ENCODE peak calls at places on chromosome 1, in ten cellular contexts. One of them, this sample, is unnamed.

GRCh38 chr1:75615664-75616435 is 4.9 kb upstream of the SLC44A5 start:
- DNase-seq in HCT116: no peak
- DNase-seq in body of pancreas: peak; percentile 60
- DNase-seq in heart left ventricle: peak; percentile 7
- DNase-seq in H54: peak; percentile 40
- DNase-seq in IMR-90: peak; percentile 21
- DNase-seq in NB4: no peak
- DNase-seq in suprapubic skin: no peak
- DNase-seq in GM12892: peak; percentile 28
- DNase-seq in Peyer's patch: peak; percentile 46
- DNase-seq in this sample: peak; percentile 46

GRCh38 chr1:239898067-239898730 is 193.5 kb upstream of the FMN2 start:
- DNase-seq in H54: peak; percentile 63
- DNase-seq in body of pancreas: peak; percentile 89
- DNase-seq in GM12892: peak; percentile 33
- DNase-seq in Peyer's patch: peak; percentile 62
- DNase-seq in heart left ventricle: peak; percentile 67
- DNase-seq in suprapubic skin: peak; percentile 73
- DNase-seq in NB4: peak; percentile 78
- DNase-seq in HCT116: peak; percentile 24
- DNase-seq in IMR-90: peak; percentile 75
- DNase-seq in this sample: peak; percentile 46

GRCh38 chr1:1033731-1034437 is 14.0 kb downstream of the AGRN start:
- DNase-seq in HCT116: no peak
- DNase-seq in body of pancreas: no peak
- DNase-seq in suprapubic skin: no peak
- DNase-seq in NB4: peak; percentile 51
- DNase-seq in Peyer's patch: no peak
- DNase-seq in IMR-90: no peak
- DNase-seq in heart left ventricle: no peak
- DNase-seq in H54: no peak
- DNase-seq in GM12892: no peak
- DNase-seq in this sample: no peak

GRCh38 chr1:9852410-9853301 is 28.9 kb upstream of the CLSTN1 start:
- DNase-seq in suprapubic skin: no peak
- DNase-seq in GM12892: no peak
- DNase-seq in IMR-90: peak; percentile 59
- DNase-seq in Peyer's patch: no peak
- DNase-seq in heart left ventricle: no peak
- DNase-seq in NB4: no peak
- DNase-seq in H54: no peak
- DNase-seq in body of pancreas: peak; percentile 25
- DNase-seq in HCT116: no peak
- DNase-seq in this sample: no peak

GRCh38 chr1:64526312-64526711 is 56.4 kb downstream of the CACHD1 start:
- DNase-seq in heart left ventricle: no peak
- DNase-seq in IMR-90: no peak
- DNase-seq in Peyer's patch: no peak
- DNase-seq in body of pancreas: no peak
- DNase-seq in GM12892: no peak
- DNase-seq in suprapubic skin: no peak
- DNase-seq in HCT116: no peak
- DNase-seq in NB4: no peak
- DNase-seq in H54: no peak
- DNase-seq in this sample: no peak

GRCh38 chr1:180502361-180503273 is at the start of gene ACBD6:
- DNase-seq in suprapubic skin: peak; percentile 87
- DNase-seq in heart left ventricle: peak; percentile 82
- DNase-seq in H54: peak; percentile 75
- DNase-seq in Peyer's patch: peak; percentile 90
- DNase-seq in GM12892: peak; percentile 68
- DNase-seq in NB4: peak; percentile 93
- DNase-seq in HCT116: peak; percentile 74
- DNase-seq in body of pancreas: peak; percentile 86
- DNase-seq in IMR-90: peak; percentile 83
- DNase-seq in this sample: peak; percentile 64

GRCh38 chr1:165592945-165593823 is 37.9 kb upstream of the MGST3 start:
- DNase-seq in suprapubic skin: peak; percentile 81
- DNase-seq in heart left ventricle: peak; percentile 54
- DNase-seq in body of pancreas: peak; percentile 89
- DNase-seq in NB4: peak; percentile 76
- DNase-seq in HCT116: peak; percentile 74
- DNase-seq in H54: peak; percentile 44
- DNase-seq in GM12892: peak; percentile 13
- DNase-seq in Peyer's patch: no peak
- DNase-seq in IMR-90: peak; percentile 76
- DNase-seq in this sample: peak; percentile 27

GRCh38 chr1:46413596-46413985 is 19.5 kb downstream of the FAAH start:
- DNase-seq in suprapubic skin: no peak
- DNase-seq in NB4: peak; percentile 62
- DNase-seq in H54: no peak
- DNase-seq in IMR-90: no peak
- DNase-seq in body of pancreas: no peak
- DNase-seq in Peyer's patch: no peak
- DNase-seq in heart left ventricle: no peak
- DNase-seq in GM12892: peak; percentile 51
- DNase-seq in HCT116: no peak
- DNase-seq in this sample: peak; percentile 67

GRCh38 chr1:19074902-19075721 is 118.6 kb upstream of the IFFO2 start:
- DNase-seq in NB4: no peak
- DNase-seq in IMR-90: no peak
- DNase-seq in HCT116: no peak
- DNase-seq in Peyer's patch: no peak
- DNase-seq in H54: no peak
- DNase-seq in body of pancreas: peak; percentile 75
- DNase-seq in GM12892: no peak
- DNase-seq in heart left ventricle: no peak
- DNase-seq in suprapubic skin: no peak
- DNase-seq in this sample: no peak
- TF ChIP-seq POLR2A in NB4: no peak
- TF ChIP-seq POLR2A in IMR-90: no peak
- TF ChIP-seq POLR2A in HCT116: no peak
- TF ChIP-seq POLR2A in Peyer's patch: no peak
- TF ChIP-seq POLR2A in H54: no peak
- TF ChIP-seq POLR2A in body of pancreas: no peak
- TF ChIP-seq POLR2A in GM12892: no peak
- TF ChIP-seq POLR2A in heart left ventricle: no peak
- TF ChIP-seq POLR2A in suprapubic skin: no peak
- TF ChIP-seq POLR2A in this sample: no peak

GRCh38 chr1:208235983-208236761 is 8.0 kb downstream of the PLXNA2 start:
- DNase-seq in HCT116: no peak
- DNase-seq in IMR-90: peak; percentile 71
- DNase-seq in GM12892: no peak
- DNase-seq in NB4: no peak
- DNase-seq in H54: no peak
- DNase-seq in Peyer's patch: peak; percentile 75
- DNase-seq in suprapubic skin: peak; percentile 62
- DNase-seq in body of pancreas: peak; percentile 53
- DNase-seq in heart left ventricle: peak; percentile 55
- DNase-seq in this sample: no peak
- TF ChIP-seq POLR2A in HCT116: no peak
- TF ChIP-seq POLR2A in IMR-90: no peak
- TF ChIP-seq POLR2A in GM12892: no peak
- TF ChIP-seq POLR2A in NB4: no peak
- TF ChIP-seq POLR2A in H54: no peak
- TF ChIP-seq POLR2A in Peyer's patch: peak; percentile 71
- TF ChIP-seq POLR2A in suprapubic skin: no peak
- TF ChIP-seq POLR2A in body of pancreas: no peak
- TF ChIP-seq POLR2A in heart left ventricle: no peak
- TF ChIP-seq POLR2A in this sample: no peak

DNA sequence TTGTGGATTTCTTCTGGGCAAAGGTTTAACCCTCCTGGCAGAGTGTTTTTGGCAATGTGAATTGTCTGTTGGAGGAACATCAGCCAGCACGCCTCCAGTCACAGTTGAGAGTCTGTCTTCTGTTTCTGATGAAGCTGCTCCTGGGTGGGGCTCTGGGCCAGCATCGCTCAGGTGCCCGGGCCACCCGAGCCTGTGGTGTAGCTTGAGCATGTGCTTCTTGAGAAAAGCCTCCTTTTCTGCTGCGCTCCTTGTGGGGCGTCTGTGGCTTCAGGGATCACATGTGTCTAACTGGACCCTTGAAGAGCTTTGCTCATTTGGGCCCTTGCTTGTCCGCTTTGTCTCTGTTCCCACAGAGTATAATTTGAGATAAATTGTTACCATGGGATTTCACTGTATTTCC is 7.2 kb downstream of the RER1 start:
- DNase-seq in suprapubic skin: no peak
- DNase-seq in NB4: no peak
- DNase-seq in heart left ventricle: no peak
- DNase-seq in GM12892: no peak
- DNase-seq in Peyer's patch: no peak
- DNase-seq in body of pancreas: no peak
- DNase-seq in HCT116: no peak
- DNase-seq in H54: no peak
- DNase-seq in IMR-90: no peak
- DNase-seq in this sample: no peak
- TF ChIP-seq POLR2A in suprapubic skin: no peak
- TF ChIP-seq POLR2A in NB4: no peak
- TF ChIP-seq POLR2A in heart left ventricle: no peak
- TF ChIP-seq POLR2A in GM12892: no peak
- TF ChIP-seq POLR2A in Peyer's patch: no peak
- TF ChIP-seq POLR2A in body of pancreas: no peak
- TF ChIP-seq POLR2A in HCT116: no peak
- TF ChIP-seq POLR2A in H54: no peak
- TF ChIP-seq POLR2A in IMR-90: no peak
- TF ChIP-seq POLR2A in this sample: no peak

GRCh38 chr1:60894121-60894520 is 188.2 kb upstream of the NFIA start:
- DNase-seq in IMR-90: no peak
- DNase-seq in NB4: no peak
- DNase-seq in body of pancreas: no peak
- DNase-seq in GM12892: no peak
- DNase-seq in HCT116: no peak
- DNase-seq in Peyer's patch: no peak
- DNase-seq in H54: no peak
- DNase-seq in suprapubic skin: no peak
- DNase-seq in heart left ventricle: no peak
- DNase-seq in this sample: no peak

GRCh38 chr1:60897003-60897402 is 185.4 kb upstream of the NFIA start:
- DNase-seq in heart left ventricle: peak; percentile 18
- DNase-seq in IMR-90: no peak
- DNase-seq in NB4: no peak
- DNase-seq in GM12892: no peak
- DNase-seq in suprapubic skin: no peak
- DNase-seq in H54: no peak
- DNase-seq in HCT116: no peak
- DNase-seq in Peyer's patch: no peak
- DNase-seq in body of pancreas: no peak
- DNase-seq in this sample: no peak

GRCh38 chr1:60898413-60898812 is 183.9 kb upstream of the NFIA start:
- DNase-seq in H54: no peak
- DNase-seq in Peyer's patch: no peak
- DNase-seq in GM12892: no peak
- DNase-seq in IMR-90: no peak
- DNase-seq in heart left ventricle: no peak
- DNase-seq in suprapubic skin: no peak
- DNase-seq in HCT116: no peak
- DNase-seq in NB4: no peak
- DNase-seq in body of pancreas: no peak
- DNase-seq in this sample: no peak

GRCh38 chr1:60893111-60893510 is 189.2 kb upstream of the NFIA start:
- DNase-seq in IMR-90: no peak
- DNase-seq in heart left ventricle: no peak
- DNase-seq in Peyer's patch: no peak
- DNase-seq in suprapubic skin: no peak
- DNase-seq in body of pancreas: no peak
- DNase-seq in GM12892: no peak
- DNase-seq in HCT116: no peak
- DNase-seq in H54: no peak
- DNase-seq in NB4: no peak
- DNase-seq in this sample: no peak

GRCh38 chr1:60895167-60896124 is 186.9 kb upstream of the NFIA start:
- DNase-seq in HCT116: no peak
- DNase-seq in body of pancreas: no peak
- DNase-seq in GM12892: no peak
- DNase-seq in H54: no peak
- DNase-seq in suprapubic skin: no peak
- DNase-seq in heart left ventricle: peak; percentile 42
- DNase-seq in IMR-90: no peak
- DNase-seq in NB4: no peak
- DNase-seq in Peyer's patch: no peak
- DNase-seq in this sample: no peak
- TF ChIP-seq POLR2A in HCT116: no peak
- TF ChIP-seq POLR2A in body of pancreas: no peak
- TF ChIP-seq POLR2A in GM12892: no peak
- TF ChIP-seq POLR2A in H54: no peak
- TF ChIP-seq POLR2A in suprapubic skin: no peak
- TF ChIP-seq POLR2A in heart left ventricle: no peak
- TF ChIP-seq POLR2A in IMR-90: no peak
- TF ChIP-seq POLR2A in NB4: no peak
- TF ChIP-seq POLR2A in Peyer's patch: no peak
- TF ChIP-seq POLR2A in this sample: no peak

GRCh38 chr1:84297546-84298244 is 3.8 kb upstream of the SAMD13 start:
- DNase-seq in IMR-90: no peak
- DNase-seq in Peyer's patch: peak; percentile 51
- DNase-seq in suprapubic skin: no peak
- DNase-seq in HCT116: no peak
- DNase-seq in H54: no peak
- DNase-seq in heart left ventricle: no peak
- DNase-seq in GM12892: no peak
- DNase-seq in NB4: no peak
- DNase-seq in body of pancreas: no peak
- DNase-seq in this sample: no peak
- TF ChIP-seq POLR2A in IMR-90: no peak
- TF ChIP-seq POLR2A in Peyer's patch: peak; percentile 54
- TF ChIP-seq POLR2A in suprapubic skin: no peak
- TF ChIP-seq POLR2A in HCT116: no peak
- TF ChIP-seq POLR2A in H54: no peak
- TF ChIP-seq POLR2A in heart left ventricle: no peak
- TF ChIP-seq POLR2A in GM12892: no peak
- TF ChIP-seq POLR2A in NB4: no peak
- TF ChIP-seq POLR2A in body of pancreas: no peak
- TF ChIP-seq POLR2A in this sample: no peak

DNA sequence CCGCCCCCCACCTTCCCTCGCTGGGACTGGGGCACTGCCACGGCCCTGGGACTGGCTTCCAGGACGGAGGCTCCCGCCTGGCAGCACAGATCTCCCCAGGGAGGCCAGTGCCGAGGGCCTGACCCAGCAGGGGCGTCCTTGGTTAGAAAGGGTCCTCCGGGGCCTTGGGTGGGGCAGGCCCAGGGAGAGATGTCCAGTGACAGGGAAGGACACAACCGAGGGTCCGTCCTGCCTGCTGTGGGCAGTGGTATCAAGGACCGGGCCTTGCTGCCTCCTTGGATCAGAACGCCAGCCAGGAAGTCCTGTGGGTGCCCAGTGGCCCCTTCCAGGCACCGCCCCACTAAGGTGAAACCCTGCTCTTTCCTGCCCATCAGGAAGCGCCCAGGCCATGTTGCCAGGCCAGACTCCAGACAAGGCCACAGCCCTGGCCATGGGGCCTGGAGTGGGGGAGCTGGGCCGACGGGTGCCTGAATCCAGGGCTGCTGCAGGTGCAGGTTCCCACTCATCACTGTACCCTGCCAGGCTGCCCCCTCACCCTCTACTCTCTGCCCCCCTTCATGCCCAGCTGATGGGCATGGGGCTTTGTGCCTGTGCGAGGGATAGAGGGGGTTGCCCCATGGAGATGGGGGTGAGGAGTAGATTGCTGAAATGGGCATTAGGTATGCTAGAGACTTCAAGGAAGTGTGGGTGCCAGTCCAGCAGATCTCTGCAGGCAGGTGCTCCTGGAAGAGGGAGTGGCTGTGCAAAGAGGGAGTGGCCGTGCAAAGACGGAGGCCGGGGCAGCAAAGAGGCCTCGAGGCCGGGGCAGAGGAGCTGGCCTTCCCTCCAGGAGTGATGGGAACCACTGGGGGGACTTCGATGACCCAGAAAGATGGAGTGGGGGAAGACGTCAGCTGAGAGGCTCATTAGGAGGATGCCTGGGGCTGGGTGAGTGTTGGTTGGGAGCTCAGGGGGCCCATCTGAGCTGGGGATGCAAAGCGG is 2.2 kb upstream of the PRKCZ start:
- DNase-seq in HCT116: no peak
- DNase-seq in H54: no peak
- DNase-seq in IMR-90: no peak
- DNase-seq in body of pancreas: no peak
- DNase-seq in heart left ventricle: no peak
- DNase-seq in Peyer's patch: peak; percentile 78
- DNase-seq in suprapubic skin: no peak
- DNase-seq in GM12892: no peak
- DNase-seq in NB4: no peak
- DNase-seq in this sample: no peak
- TF ChIP-seq POLR2A in HCT116: no peak
- TF ChIP-seq POLR2A in H54: no peak
- TF ChIP-seq POLR2A in IMR-90: no peak
- TF ChIP-seq POLR2A in body of pancreas: no peak
- TF ChIP-seq POLR2A in heart left ventricle: no peak
- TF ChIP-seq POLR2A in Peyer's patch: no peak
- TF ChIP-seq POLR2A in suprapubic skin: no peak
- TF ChIP-seq POLR2A in GM12892: no peak
- TF ChIP-seq POLR2A in NB4: no peak
- TF ChIP-seq POLR2A in this sample: no peak

This sample was measured in GM12891.